ENCODE peak calls at places on chromosomes 4 and X, in five cellular contexts. C, X, G, A and F are unnamed samples.

GRCh38 chr4:37763831-37764230 is 62.7 kb upstream of the PGM2 start:
- DNase-seq in A (no peak), G (no peak), C (no peak), X (no peak), F (no peak)

GRCh38 chrX:107450823-107451509 is 1.5 kb downstream of the FRMPD3 start:
- DNase-seq in X (no peak), G (no peak), A (no peak), C (no peak), F (no peak)

GRCh38 chr4:155604718-155605601 is 61.7 kb upstream of the GUCY1A1 start:
- DNase-seq in G (peak; percentile 96), C (no peak), A (no peak), X (peak; percentile 31), F (peak; percentile 78)

GRCh38 chr4:98963538-98964433 is 31.7 kb upstream of the METAP1 start:
- DNase-seq in X (no peak), C (no peak), A (no peak), G (peak; percentile 2), F (no peak)

GRCh38 chr4:1487106-1487505 is 80.9 kb upstream of the NKX1-1 start:
- DNase-seq in A (no peak), G (no peak), X (no peak), C (no peak), F (no peak)

GRCh38 chr4:105909699-105910340 is 14.5 kb downstream of the NPNT start:
- DNase-seq in A (no peak), X (no peak), G (no peak), C (no peak), F (no peak)

GRCh38 chr4:140395668-140396067 is 22.2 kb downstream of the SCOC start:
- DNase-seq in X (no peak), C (no peak), G (no peak), A (no peak), F (no peak)

GRCh38 chr4:73620115-73620792 is at the start of gene RASSF6:
- DNase-seq in C (peak; percentile 85), X (peak; percentile 70), G (peak; percentile 20), A (no peak), F (no peak)

GRCh38 chr4:126778348-126778747 is 854.4 kb upstream of the INTU start:
- DNase-seq in G (peak; percentile 88), C (no peak), X (no peak), A (no peak), F (no peak)

GRCh38 chr4:70946944-70947343 is 44.8 kb downstream of the MOB1B start:
- DNase-seq in X (no peak), C (no peak), G (no peak), A (no peak), F (no peak)
- H3K4me1 ChIP-seq in X (no peaks in the 10 kb centered on the region), C (no peaks in the 10 kb centered on the region), G (no peaks in the 10 kb centered on the region), A (peaks cover 3% of the 10 kb centered on the region), F (no peaks in the 10 kb centered on the region)

GRCh38 chr4:169251291-169252235 is 19.2 kb downstream of the SH3RF1 start:
- DNase-seq in X (no peak), A (no peak), C (no peak), G (peak; percentile 73), F (no peak)

GRCh38 chr4:169250796-169251195 is 20.0 kb downstream of the SH3RF1 start:
- DNase-seq in X (no peak), G (no peak), A (no peak), C (no peak), F (no peak)

GRCh38 chr4:169253087-169253675 is 17.6 kb downstream of the SH3RF1 start:
- DNase-seq in G (peak; percentile 65), C (no peak), A (no peak), X (no peak), F (no peak)

GRCh38 chr4:169253904-169254303 is 16.9 kb downstream of the SH3RF1 start:
- DNase-seq in G (peak; percentile 100), X (no peak), C (no peak), A (no peak), F (no peak)

DNA sequence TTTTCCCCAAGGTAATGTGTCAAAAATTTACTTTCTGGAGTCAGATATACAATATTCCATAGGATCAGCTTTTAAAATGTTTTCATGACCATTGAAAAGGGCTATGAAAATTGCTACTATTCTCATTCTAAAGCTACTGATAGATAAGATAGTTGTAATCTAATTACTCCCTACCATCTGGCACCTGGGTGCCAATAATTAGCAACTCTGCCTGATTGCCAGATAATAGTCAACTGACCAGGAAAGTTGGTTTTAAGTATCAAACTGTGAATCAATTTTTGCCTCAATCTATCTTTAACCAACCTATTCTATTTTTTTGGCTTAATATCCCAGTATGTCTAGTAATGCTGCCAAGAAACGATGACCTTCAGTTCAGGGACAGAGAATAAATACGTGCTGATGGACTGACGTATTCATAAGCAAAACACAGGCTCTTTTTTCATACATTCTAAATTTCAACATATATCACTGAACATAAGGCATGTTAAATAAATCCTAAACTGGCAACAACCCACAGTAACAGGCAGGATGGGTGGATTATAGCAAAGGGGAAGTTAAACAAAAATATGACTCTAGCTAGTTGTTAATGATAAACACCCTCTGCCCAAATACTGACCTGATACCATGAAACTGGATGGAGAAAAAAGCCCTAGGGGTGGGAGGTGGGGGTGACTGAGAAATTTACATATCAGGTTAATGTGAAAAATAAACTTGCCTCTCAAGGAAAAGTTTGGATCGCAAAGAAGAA is 18.2 kb downstream of the SH3RF1 start:
- DNase-seq in C (no peak), A (no peak), X (no peak), G (peak; percentile 42), F (no peak)
- TF ChIP-seq CTCF in C (no peak), A (no peak), X (no peak), G (no peak), F (no peak)

DNA sequence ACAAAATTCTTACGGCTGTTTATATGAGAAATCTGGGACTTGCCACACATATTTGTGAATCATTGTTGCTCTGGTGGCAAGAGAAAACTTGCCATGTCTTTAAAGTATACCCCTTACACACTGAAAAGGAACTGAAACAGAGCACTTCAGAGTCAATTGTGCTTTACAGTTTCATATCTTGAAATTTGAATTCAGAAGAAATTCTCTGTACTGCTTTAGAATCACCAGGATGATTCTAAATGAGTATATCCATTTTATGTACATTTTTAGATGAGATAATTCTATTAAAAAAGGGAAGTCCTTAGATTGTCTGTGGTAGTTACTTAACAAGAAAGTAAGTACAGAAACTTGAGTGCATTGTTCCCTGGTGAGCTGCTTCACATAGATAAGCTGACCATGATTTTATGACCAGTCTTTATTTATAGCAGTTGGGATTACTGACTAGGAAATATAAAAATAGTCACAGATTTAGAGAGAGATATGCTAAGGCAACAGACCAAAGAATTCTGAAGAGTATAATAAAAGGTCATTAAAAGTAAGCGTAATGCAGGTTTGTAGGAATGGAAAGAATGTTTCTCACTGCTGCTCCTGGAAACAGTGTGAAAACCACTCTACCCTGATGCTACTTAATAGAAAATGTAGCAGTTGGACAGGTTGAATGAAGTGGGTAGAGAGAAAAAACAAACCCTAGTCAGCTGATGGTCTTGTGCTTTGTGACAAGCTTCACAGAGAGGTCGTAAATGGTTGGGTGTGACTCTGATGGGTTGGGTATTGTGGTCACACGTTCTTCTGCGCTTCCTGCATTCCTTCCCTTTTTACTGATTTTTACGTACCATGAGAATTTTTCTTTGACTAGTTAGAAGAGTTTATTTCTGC is 41.0 kb downstream of the FNIP2 start:
- DNase-seq in X (no peak), G (peak; percentile 99), C (no peak), A (peak; percentile 38), F (no peak)
- H3K4me1 ChIP-seq in X (peaks cover 50% of the 10 kb centered on the region), G (peaks cover 2% of the 10 kb centered on the region), C (peaks cover 47% of the 10 kb centered on the region), A (peaks cover 85% of the 10 kb centered on the region), F (peaks cover 83% of the 10 kb centered on the region)

DNA sequence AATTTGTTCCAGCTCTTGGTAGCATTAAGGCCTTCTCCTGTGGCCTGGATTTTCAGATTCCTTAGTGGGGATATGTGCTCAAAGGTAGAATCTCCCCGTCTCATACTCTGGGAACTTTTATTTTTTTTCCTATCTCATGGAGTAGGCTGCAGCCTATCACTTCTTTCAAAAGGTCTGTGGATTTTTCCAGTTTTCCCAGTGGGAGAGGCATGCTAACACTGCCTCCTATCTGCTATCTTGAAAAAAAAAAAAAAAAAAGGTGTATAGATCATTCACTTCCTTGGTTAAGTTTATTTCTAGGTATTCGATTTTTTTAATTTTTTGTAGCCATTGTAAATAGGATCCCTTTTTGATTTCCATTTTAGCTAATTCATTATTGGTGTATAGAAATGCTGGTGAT is 67.1 kb downstream of the IL15 start:
- DNase-seq in G (no peak), X (no peak), C (no peak), A (no peak), F (no peak)
- TF ChIP-seq CTCF in G (no peak), X (no peak), C (no peak), A (no peak), F (no peak)

GRCh38 chrX:42129541-42129940 is 206.2 kb upstream of the CASK start:
- DNase-seq in G (no peak), C (no peak), X (no peak), A (no peak), F (no peak)
- H3K4me1 ChIP-seq in G (no peaks in the 10 kb centered on the region), C (no peaks in the 10 kb centered on the region), X (no peaks in the 10 kb centered on the region), A (no peaks in the 10 kb centered on the region), F (no peaks in the 10 kb centered on the region)